ENCODE peak calls at places on chromosomes 4 and X, in four cellular contexts. N is BJ, S is endothelial cell of umbilical vein, V is MM.1S. D is an unnamed sample.

GRCh38 chr4:47187608-47188007 is 156.2 kb downstream of the GABRB1 start:
- DNase-seq in N (no peak), S (no peak), V (no peak), D (no peak)

GRCh38 chr4:186840771-186841301 is 117.2 kb upstream of the FAT1 start:
- DNase-seq in N (no peak), S (no peak), V (no peak), D (no peak)

GRCh38 chr4:101950258-101950979 is 159.9 kb downstream of the BANK1 start:
- DNase-seq in N (no peak), S (no peak), V (no peak), D (no peak)

GRCh38 chr4:123994917-123995316 is 598.3 kb downstream of the SPRY1 start:
- DNase-seq in N (no peak), S (no peak), V (no peak), D (no peak)

GRCh38 chr4:87058272-87059073 is 123.7 kb downstream of the AFF1 start:
- DNase-seq in N (no peak), S (no peak), V (no peak), D (peak)

GRCh38 chr4:166422475-166422874 is 549.4 kb downstream of the TLL1 start:
- DNase-seq in N (peak), S (peak), V (no peak), D (no peak)

GRCh38 chr4:152415980-152416379 is 119.9 kb downstream of the FBXW7 start:
- DNase-seq in N (peak), S (no peak), V (no peak), D (no peak)

GRCh38 chr4:1351854-1352633 is 5.0 kb downstream of the UVSSA start:
- DNase-seq in N (no peak), S (peak), V (peak), D (peak)

GRCh38 chrX:136577562-136577961 is 45.5 kb downstream of the VGLL1 start:
- DNase-seq in N (no peak), S (peak), V (peak), D (peak)

GRCh38 chrX:103878466-103879151 is 46.6 kb upstream of the RAB9B start:
- DNase-seq in N (peak), S (peak), V (no peak), D (no peak)

GRCh38 chr4:6898763-6899162 is 10.9 kb upstream of the TBC1D14 start:
- DNase-seq in N (no peak), S (no peak), V (no peak), D (peak)

GRCh38 chr4:82784615-82785247 is 13.9 kb downstream of the SCD5 start:
- DNase-seq in N (no peak), S (peak), V (no peak), D (no peak)

GRCh38 chr4:136355970-136356369 is 1176.3 kb downstream of the PCDH18 start:
- DNase-seq in N (no peak), S (no peak), V (no peak), D (no peak)

GRCh38 chr4:89486042-89486441 is 178.4 kb upstream of the GPRIN3 start:
- DNase-seq in N (no peak), S (peak), V (peak), D (no peak)

GRCh38 chr4:122798101-122798500 is 28.5 kb upstream of the FGF2 start:
- DNase-seq in N (peak), S (peak), V (peak), D (peak)

GRCh38 chrX:107563851-107564250 is 64.5 kb upstream of the PRPS1 start:
- DNase-seq in N (no peak), S (no peak), V (no peak), D (no peak)

GRCh38 chr4:42167709-42168108 is 15.3 kb upstream of the BEND4 start:
- DNase-seq in N (no peak), S (no peak), V (peak), D (peak)

GRCh38 chrX:109352121-109352556 is 129.7 kb downstream of the GUCY2F start:
- DNase-seq in N (no peak), S (no peak), V (no peak), D (no peak)

GRCh38 chr4:10086506-10087120 is 30.0 kb downstream of the WDR1 start:
- DNase-seq in N (no peak), S (no peak), V (no peak), D (no peak)
- TF ChIP-seq CTCF in N (no peak), S (no peak), V (no peak), D (no peak)

GRCh38 chr4:163473576-163473975 is at the start of gene TKTL2:
- DNase-seq in N (no peak), S (no peak), V (no peak), D (no peak)

GRCh38 chr4:163473130-163473529 is 424 bp downstream of the TKTL2 start:
- DNase-seq in N (no peak), S (no peak), V (no peak), D (no peak)

GRCh38 chr4:163476761-163477438 is 3.3 kb upstream of the TKTL2 start:
- DNase-seq in N (no peak), S (no peak), V (no peak), D (no peak)

GRCh38 chr4:163474027-163474426 is 473 bp upstream of the TKTL2 start:
- DNase-seq in N (no peak), S (no peak), V (no peak), D (no peak)
- TF ChIP-seq CTCF in N (no peak), S (no peak), V (no peak), D (no peak)

DNA sequence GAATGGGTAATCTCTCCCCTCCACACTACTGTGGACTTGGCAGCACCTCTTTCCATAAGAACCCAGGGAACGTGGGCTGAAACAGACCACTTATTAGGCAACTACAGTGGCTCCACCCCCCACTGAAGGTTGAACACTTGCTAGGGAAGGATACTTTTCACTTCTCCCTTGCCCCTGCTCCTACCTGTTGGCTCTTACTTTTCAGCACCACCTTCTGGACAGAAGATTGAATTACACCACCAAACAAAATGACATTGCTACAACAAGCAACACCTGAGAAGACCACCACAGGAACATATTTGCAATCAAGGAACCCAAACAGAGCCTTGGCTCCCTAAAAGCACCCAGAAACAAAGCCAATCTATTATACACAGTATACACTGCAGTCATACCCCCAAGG is 132.1 kb upstream of the CXCL13 start:
- DNase-seq in N (no peak), S (peak), V (peak), D (peak)
- TF ChIP-seq CTCF in N (peak), S (peak), V (peak), D (peak)

GRCh38 chrX:105975382-105975781 is 63.1 kb downstream of the SERPINA7 start:
- DNase-seq in N (no peak), S (no peak), V (peak), D (no peak)
- TF ChIP-seq CTCF in N (no peak), S (no peak), V (peak), D (no peak)